ENCODE peak calls at places on chromosomes 3 and 15, in six cellular contexts. Y is Peyer's patch, N is astrocyte of the spinal cord, Q is cardiac fibroblast, M is ovary, W is fibroblast of the aortic adventitia. S is an unnamed sample.

GRCh38 chr3:61961882-61962281 is 400.5 kb downstream of the PTPRG start:
- DNase-seq in N (no peak), Y (no peak), W (no peak), Q (no peak), M (no peak), S (no peak)

GRCh38 chr3:52245322-52246263 is at the start of gene PPM1M:
- DNase-seq in M (peak), W (peak), Y (peak), N (peak), Q (peak), S (peak)

GRCh38 chr15:98123297-98123696 is 162.8 kb downstream of the ARRDC4 start:
- DNase-seq in W (no peak), Q (no peak), M (no peak), N (no peak), Y (no peak), S (no peak)

GRCh38 chr3:162865466-162865865 is 1368.9 kb downstream of the OTOL1 start:
- DNase-seq in Y (no peak), M (no peak), N (peak), W (no peak), Q (no peak), S (no peak)

GRCh38 chr3:172153335-172153861 is 114.0 kb downstream of the FNDC3B start:
- DNase-seq in M (peak), Q (peak), W (peak), N (peak), Y (peak), S (peak)

GRCh38 chr3:42085641-42086376 is 5.3 kb upstream of the TRAK1 start:
- DNase-seq in W (no peak), Y (no peak), Q (no peak), M (no peak), N (no peak), S (no peak)

GRCh38 chr15:63970723-63971426 is 75.4 kb downstream of the DAPK2 start:
- DNase-seq in Q (no peak), W (no peak), M (no peak), N (no peak), Y (no peak), S (no peak)

GRCh38 chr3:19711160-19711782 is 222.7 kb downstream of the EFHB start:
- DNase-seq in W (no peak), Q (no peak), N (no peak), M (no peak), Y (no peak), S (no peak)

GRCh38 chr3:159560214-159561004 is 428.2 kb upstream of the IL12A start:
- DNase-seq in W (no peak), M (no peak), Y (no peak), N (no peak), Q (no peak), S (no peak)

GRCh38 chr15:101615986-101616848 is 36.0 kb downstream of the TM2D3 start:
- DNase-seq in W (peak), Y (no peak), Q (peak), M (peak), N (peak), S (no peak)

GRCh38 chr15:40160689-40161688 is at the start of gene BUB1B:
- DNase-seq in W (peak), Y (peak), N (peak), M (peak), Q (peak), S (peak)

GRCh38 chr3:20326537-20326936 is 140.5 kb upstream of the SGO1 start:
- DNase-seq in M (no peak), Q (no peak), Y (no peak), N (peak), W (no peak), S (no peak)

GRCh38 chr3:173599673-173600072 is 202.1 kb downstream of the NLGN1 start:
- DNase-seq in Q (no peak), M (no peak), Y (no peak), N (peak), W (no peak), S (no peak)

GRCh38 chr3:83934208-83935150 is 1024.3 kb upstream of the CADM2 start:
- DNase-seq in Y (no peak), Q (no peak), W (peak), M (no peak), N (peak), S (no peak)

GRCh38 chr15:70466895-70467529 is 296.3 kb downstream of the UACA start:
- DNase-seq in Q (peak), W (peak), Y (peak), N (peak), M (peak), S (no peak)

GRCh38 chr3:184566441-184567414 is 5.1 kb downstream of the EPHB3 start:
- DNase-seq in W (no peak), M (no peak), N (no peak), Y (no peak), Q (no peak), S (no peak)

DNA sequence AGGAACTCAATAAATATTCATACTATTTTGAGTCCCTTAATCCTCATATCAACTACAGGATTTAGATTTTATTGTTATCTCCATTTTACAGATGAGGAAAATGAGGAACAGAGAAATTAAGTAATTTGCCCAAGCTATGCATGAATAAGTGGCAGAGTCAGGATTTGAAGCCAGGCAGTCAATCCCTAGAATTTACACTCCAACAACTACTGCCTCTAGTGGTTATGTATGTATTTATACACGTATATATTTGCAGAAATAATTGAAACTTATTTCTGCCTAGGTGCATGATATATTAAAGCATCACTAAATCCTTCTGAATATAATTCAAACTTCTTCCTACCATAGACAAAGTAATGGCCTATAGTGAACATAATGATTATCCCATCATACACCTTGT is 137.4 kb downstream of the SERPINI1 start:
- DNase-seq in M (no peak), Y (no peak), W (no peak), Q (no peak), N (no peak), S (no peak)
- TF ChIP-seq CTCF in M (no peak), Y (peak), W (peak), Q (peak), N (peak), S (no peak)

DNA sequence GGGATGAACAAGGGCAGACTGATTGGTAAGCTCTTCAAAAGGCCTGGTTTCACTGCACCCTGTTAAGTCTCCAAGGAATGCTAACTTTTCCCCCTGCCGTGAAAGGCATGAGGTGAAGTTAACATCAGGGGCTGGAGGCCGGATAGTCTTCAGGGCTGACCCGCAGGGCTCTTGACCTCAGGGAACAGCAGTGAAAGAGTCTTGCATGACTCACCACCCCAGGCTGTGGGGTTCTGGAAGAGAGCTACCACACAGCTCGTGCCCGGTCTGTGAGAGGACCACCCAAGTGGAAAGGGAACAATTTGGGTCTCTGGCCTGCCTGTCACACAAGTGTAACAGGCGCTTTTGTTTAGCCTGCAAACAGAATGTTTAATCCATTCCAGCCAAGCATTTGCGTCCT is 504.9 kb downstream of the EDEM1 start:
- DNase-seq in Q (no peak), N (no peak), M (no peak), W (no peak), Y (no peak), S (no peak)
- TF ChIP-seq CTCF in Q (no peak), N (no peak), M (no peak), W (no peak), Y (no peak), S (no peak)

GRCh38 chr3:128436214-128436613 is 30.5 kb downstream of the DNAJB8 start:
- DNase-seq in Q (no peak), W (no peak), N (no peak), M (no peak), Y (no peak), S (no peak)

GRCh38 chr3:128435561-128435960 is 31.1 kb downstream of the DNAJB8 start:
- DNase-seq in Y (no peak), Q (no peak), M (no peak), W (no peak), N (no peak), S (no peak)

GRCh38 chr3:128439226-128439625 is 27.5 kb downstream of the DNAJB8 start:
- DNase-seq in W (peak), Q (peak), N (no peak), M (no peak), Y (no peak), S (no peak)

GRCh38 chr3:128442070-128442469 is 24.6 kb downstream of the DNAJB8 start:
- DNase-seq in Q (no peak), W (no peak), Y (no peak), M (no peak), N (no peak), S (no peak)

GRCh38 chr3:128438488-128439072 is 28.1 kb downstream of the DNAJB8 start:
- DNase-seq in M (no peak), W (no peak), Q (no peak), N (no peak), Y (no peak), S (no peak)
- TF ChIP-seq CTCF in M (no peak), W (peak), Q (peak), N (peak), Y (no peak), S (no peak)

DNA sequence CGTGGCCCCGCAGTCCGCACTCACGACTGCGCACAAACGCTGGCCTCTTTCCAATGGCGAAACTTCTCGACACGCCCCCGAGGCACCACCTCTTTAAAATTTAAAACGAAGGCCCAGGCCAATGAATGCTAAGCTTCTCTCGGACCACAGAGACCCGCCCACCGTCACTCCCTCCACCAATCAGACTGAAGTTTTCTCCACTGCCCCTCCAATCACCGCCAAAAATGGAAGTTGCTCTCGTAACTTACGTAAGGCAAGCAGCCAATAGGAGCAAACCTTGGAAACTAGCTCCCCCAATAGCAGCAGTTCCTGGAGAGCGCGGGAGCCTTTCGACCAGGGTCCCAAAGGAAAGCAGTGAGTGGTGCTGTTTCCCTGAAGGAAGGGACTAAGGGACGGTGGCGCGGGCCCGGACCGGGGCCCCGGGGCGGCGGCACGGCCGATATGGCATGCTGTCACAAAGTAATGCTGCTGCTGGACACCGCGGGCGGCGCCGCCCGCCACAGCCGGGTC is at the start of gene TICRR:
- DNase-seq in M (peak), Y (peak), W (peak), N (peak), Q (peak), S (peak)
- TF ChIP-seq CTCF in M (no peak), Y (no peak), W (no peak), N (no peak), Q (no peak), S (no peak)

DNA sequence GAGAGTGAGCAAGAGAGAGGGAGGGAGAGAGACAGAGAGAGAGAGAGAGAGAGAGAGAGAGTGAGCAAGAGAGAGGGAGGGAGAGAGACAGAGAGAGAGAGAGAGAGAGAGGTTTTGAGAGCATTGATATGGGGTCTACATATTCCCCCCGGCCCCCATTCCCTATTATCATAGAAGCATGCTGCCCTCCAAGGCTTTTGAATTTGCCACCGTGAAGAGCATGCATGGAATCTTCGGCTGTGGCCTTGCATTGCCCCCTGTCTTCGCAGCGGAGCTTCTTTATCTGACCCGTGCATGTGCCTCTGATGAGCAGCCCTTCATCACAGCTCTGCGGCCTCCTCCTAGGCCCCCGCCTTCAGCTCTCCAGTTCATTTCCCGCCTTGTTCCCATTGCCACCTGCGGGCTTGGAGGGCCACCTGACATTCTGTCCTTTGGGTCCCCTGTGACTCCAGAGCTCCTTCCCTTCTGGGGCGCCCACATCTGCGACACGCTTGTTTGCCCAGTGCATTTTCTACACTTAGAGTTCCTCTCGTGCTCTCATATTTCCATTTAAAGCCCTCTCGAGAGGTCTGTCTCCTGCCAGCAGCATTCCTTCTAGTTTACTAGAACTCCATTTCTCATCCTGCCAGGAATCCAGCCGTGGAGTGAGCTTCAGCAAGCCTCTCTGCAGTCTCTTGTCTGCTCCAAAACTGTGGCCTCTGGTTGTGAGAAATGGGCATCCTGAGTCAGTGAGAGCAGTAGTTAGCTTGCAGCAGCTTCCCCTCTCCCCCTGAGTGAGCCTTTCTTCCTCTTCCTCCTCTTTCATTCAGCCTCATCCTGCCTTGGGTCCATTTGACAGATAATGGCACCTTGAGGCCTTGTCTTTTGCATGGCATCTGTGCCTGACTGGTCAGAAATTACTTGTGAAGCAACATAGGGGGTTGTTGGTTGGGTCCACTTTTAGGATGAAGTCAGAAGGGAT is 25.3 kb downstream of the LPP start:
- DNase-seq in Y (no peak), M (peak), W (peak), Q (no peak), N (peak), S (no peak)
- TF ChIP-seq CTCF in Y (no peak), M (no peak), W (no peak), Q (no peak), N (peak), S (no peak)

GRCh38 chr15:26974120-26974780 is 3.3 kb downstream of the GABRG3 start:
- DNase-seq in M (no peak), N (peak), Q (peak), W (peak), Y (no peak), S (no peak)
- TF ChIP-seq CTCF in M (no peak), N (peak), Q (no peak), W (peak), Y (no peak), S (no peak)

DNA sequence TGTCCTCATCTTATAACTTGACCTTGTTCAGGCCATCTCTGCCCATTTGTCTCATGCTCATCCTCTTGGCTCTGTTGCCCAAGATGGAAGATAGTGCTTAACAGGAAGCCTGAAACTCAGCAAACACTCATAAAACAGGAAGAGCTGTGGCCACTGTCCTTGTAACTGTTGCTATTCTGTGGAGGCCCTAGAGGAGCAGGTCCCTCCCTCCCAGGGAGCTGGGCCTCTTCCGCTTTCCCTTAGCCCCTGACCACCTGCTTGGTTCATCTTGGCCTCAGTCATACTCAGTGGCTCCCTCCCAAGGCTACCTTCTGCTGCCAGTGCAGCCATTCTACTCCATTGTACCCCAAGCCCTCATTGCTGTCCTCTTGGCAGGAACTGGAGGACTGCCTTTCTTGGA is 3.5 kb downstream of the MAPKAPK3 start:
- DNase-seq in N (no peak), W (no peak), M (no peak), Y (no peak), Q (no peak), S (no peak)
- TF ChIP-seq CTCF in N (no peak), W (no peak), M (no peak), Y (no peak), Q (no peak), S (no peak)

GRCh38 chr3:27554706-27555105 is 70.5 kb upstream of the SLC4A7 start:
- DNase-seq in Y (no peak), W (no peak), M (no peak), N (no peak), Q (no peak), S (no peak)

GRCh38 chr3:27559381-27559780 is 75.2 kb upstream of the SLC4A7 start:
- DNase-seq in Y (no peak), N (no peak), M (no peak), W (no peak), Q (no peak), S (no peak)

GRCh38 chr3:27556854-27557253 is 72.7 kb upstream of the SLC4A7 start:
- DNase-seq in Y (no peak), W (peak), M (no peak), Q (peak), N (peak), S (no peak)

GRCh38 chr3:27557411-27557810 is 73.2 kb upstream of the SLC4A7 start:
- DNase-seq in N (no peak), Q (no peak), M (no peak), W (peak), Y (no peak), S (no peak)

GRCh38 chr3:27553868-27554540 is 69.8 kb upstream of the SLC4A7 start:
- DNase-seq in Q (peak), Y (no peak), N (no peak), M (no peak), W (peak), S (no peak)
- TF ChIP-seq CTCF in Q (no peak), Y (no peak), N (no peak), M (no peak), W (no peak), S (no peak)

DNA sequence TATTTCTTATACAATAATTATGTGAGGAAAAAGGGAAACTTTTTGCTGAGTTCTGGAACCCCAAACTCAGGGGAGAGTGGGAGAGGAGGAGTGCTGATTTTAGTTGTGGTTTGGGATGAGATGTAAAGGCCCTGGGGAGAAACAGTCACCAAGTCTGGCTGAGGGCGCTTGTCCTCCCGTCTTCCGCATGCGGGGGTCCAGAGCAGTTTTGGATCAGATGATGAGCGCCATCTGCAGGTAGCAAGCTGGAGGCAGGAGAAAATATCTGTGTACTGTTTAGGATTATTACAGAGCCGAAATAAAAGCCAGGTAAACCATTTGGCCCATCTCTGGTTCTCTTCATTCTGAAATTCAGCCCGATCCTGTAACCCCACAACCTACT is 1.6 kb upstream of the PARP14 start:
- DNase-seq in Q (peak), M (peak), N (peak), Y (peak), W (peak), S (peak)
- TF ChIP-seq CTCF in Q (peak), M (peak), N (peak), Y (peak), W (peak), S (peak)